ENCODE peak calls at places on chromosomes 6 and 20, in seven cellular contexts. H, V, T, E, U, Z and B are unnamed samples.

GRCh38 chr6:439681-440167 is 48.2 kb downstream of the IRF4 start:
- DNase-seq in Z (no peak), T (peak), U (no peak), V (no peak), H (no peak), E (peak), B (no peak)

GRCh38 chr6:154471609-154472362 is 38.7 kb downstream of the CNKSR3 start:
- DNase-seq in Z (no peak), U (no peak), E (no peak), V (no peak), H (no peak), T (no peak), B (no peak)

GRCh38 chr6:71608646-71609045 is 277.7 kb upstream of the RIMS1 start:
- DNase-seq in U (no peak), T (no peak), Z (no peak), E (no peak), H (peak), V (no peak), B (no peak)

GRCh38 chr20:19828233-19828632 is 70.2 kb downstream of the RIN2 start:
- DNase-seq in T (no peak), E (no peak), H (peak), U (no peak), V (no peak), Z (peak), B (peak)

GRCh38 chr20:20223981-20224380 is 143.9 kb upstream of the INSM1 start:
- DNase-seq in Z (no peak), U (no peak), E (no peak), T (no peak), H (peak), V (no peak), B (no peak)

GRCh38 chr6:40350942-40351217 is 236.3 kb downstream of the LRFN2 start:
- DNase-seq in T (no peak), E (no peak), V (no peak), Z (no peak), U (no peak), H (no peak), B (no peak)

GRCh38 chr6:112665815-112666214 is 318.7 kb downstream of the RFPL4B start:
- DNase-seq in E (no peak), Z (peak), V (no peak), T (no peak), U (no peak), H (peak), B (no peak)

GRCh38 chr6:92559611-92560010 is 859.7 kb downstream of the EPHA7 start:
- DNase-seq in Z (no peak), E (no peak), T (no peak), U (no peak), V (no peak), H (no peak), B (no peak)

GRCh38 chr6:84350397-84350796 is 123.0 kb upstream of the CEP162 start:
- DNase-seq in E (no peak), T (no peak), U (no peak), Z (no peak), V (no peak), H (no peak), B (no peak)

GRCh38 chr6:117425431-117426153 is at the start of gene ROS1:
- DNase-seq in U (no peak), E (no peak), V (no peak), Z (no peak), T (no peak), H (peak), B (no peak)

GRCh38 chr6:135637701-135638100 is 140.2 kb upstream of the AHI1 start:
- DNase-seq in V (no peak), H (no peak), U (no peak), E (no peak), Z (peak), T (no peak), B (no peak)

GRCh38 chr6:107490568-107491058 is 696 bp downstream of the SOBP start:
- DNase-seq in V (no peak), Z (no peak), U (no peak), T (no peak), H (no peak), E (peak), B (no peak)

GRCh38 chr20:43751167-43752050 is 24.6 kb upstream of the GTSF1L start:
- DNase-seq in H (peak), Z (peak), E (no peak), T (no peak), U (no peak), V (no peak), B (peak)